ENCODE peak calls at places on chromosome 5, in eight cellular contexts. D is cardiac muscle cell, Z is Right ventricle myocardium superior, X is spleen, G is BJ, I is ureter, N is mesothelial cell of epicardium, R is EL. Y is an unnamed sample.

GRCh38 chr5:174549254-174549653 is 175.1 kb upstream of the MSX2 start:
- DNase-seq in D (no peak), Z (no peak), X (no peak), G (no peak), I (no peak), N (no peak), R (no peak), Y (no peak)

GRCh38 chr5:175652741-175653663 is 4.9 kb upstream of the HRH2 start:
- DNase-seq in D (no peak), Z (no peak), X (no peak), G (no peak), I (no peak), N (no peak), R (no peak), Y (no peak)

GRCh38 chr5:10457682-10458574 is 16.2 kb downstream of the ROPN1L start:
- DNase-seq in D (peak), Z (no peak), X (peak), G (no peak), I (no peak), N (no peak), R (no peak), Y (no peak)

GRCh38 chr5:172002310-172002709 is 4.1 kb downstream of the FBXW11 start:
- DNase-seq in D (peak), Z (no peak), X (no peak), G (no peak), I (no peak), N (no peak), R (no peak), Y (no peak)

GRCh38 chr5:154557548-154557947 is 79.5 kb upstream of the HAND1 start:
- DNase-seq in D (no peak), Z (no peak), X (no peak), G (no peak), I (no peak), N (no peak), R (no peak), Y (no peak)

GRCh38 chr5:65811895-65812294 is 89.9 kb downstream of the NLN start:
- DNase-seq in D (no peak), Z (no peak), X (no peak), G (no peak), I (no peak), N (no peak), R (no peak), Y (no peak)

GRCh38 chr5:133116601-133117000 is 64.8 kb downstream of the HSPA4 start:
- DNase-seq in D (no peak), Z (no peak), X (no peak), G (no peak), I (no peak), N (no peak), R (no peak), Y (no peak)

GRCh38 chr5:77262685-77263084 is 52.2 kb downstream of the PDE8B start:
- DNase-seq in D (no peak), Z (no peak), X (no peak), G (no peak), I (no peak), N (no peak), R (no peak), Y (no peak)

GRCh38 chr5:81359108-81359507 is 34.8 kb downstream of the ACOT12 start:
- DNase-seq in D (no peak), Z (no peak), X (no peak), G (no peak), I (no peak), N (no peak), R (no peak), Y (no peak)

GRCh38 chr5:1185652-1186350 is 15.6 kb upstream of the SLC6A19 start:
- DNase-seq in D (peak), Z (peak), X (no peak), G (no peak), I (no peak), N (no peak), R (no peak), Y (peak)

GRCh38 chr5:136769093-136769492 is 403.7 kb upstream of the TRPC7 start:
- DNase-seq in D (no peak), Z (no peak), X (no peak), G (no peak), I (no peak), N (no peak), R (no peak), Y (no peak)

Y was measured in left lobe of liver.